ENCODE peak calls at places on chromosomes 16 and 17, in nine cellular contexts. N is psoas muscle; U is mammary epithelial cell; D is heart right ventricle; V is OCI-LY7; C is lower lobe of right lung; Q is thyroid gland; M is CD4-positive, alpha-beta T cell; G is cardiac muscle cell. S is an unnamed sample. For H3K9me3, the result is how much of the 10 kb centered on the place peaks cover.

GRCh38 chr17:48037036-48037881 is at the start of gene COPZ2:
- DNase-seq in N (peak), U (no peak), D (peak), V (no peak), C (peak), Q (peak), M (peak), G (peak), S (peak)

GRCh38 chr17:52536466-52536865 is 378.0 kb upstream of the CA10 start:
- DNase-seq in N (peak), U (no peak), D (no peak), V (no peak), C (no peak), Q (no peak), M (no peak), G (no peak), S (no peak)

GRCh38 chr16:3431779-3432219 is 11.5 kb downstream of the ZNF597 start:
- DNase-seq in N (peak), U (no peak), D (peak), V (no peak), C (peak), Q (peak), M (peak), G (no peak), S (peak)

GRCh38 chr17:5635949-5636348 is 51.6 kb upstream of the NLRP1 start:
- DNase-seq in N (no peak), U (no peak), D (no peak), V (no peak), C (no peak), Q (no peak), M (no peak), G (no peak), S (no peak)

GRCh38 chr16:11416228-11417001 is 71.2 kb downstream of the RMI2 start:
- DNase-seq in N (no peak), U (no peak), D (no peak), V (no peak), C (no peak), Q (no peak), M (no peak), G (no peak), S (no peak)

GRCh38 chr17:73420897-73421296 is 109.1 kb upstream of the CDC42EP4 start:
- DNase-seq in N (no peak), U (peak), D (no peak), V (peak), C (peak), Q (no peak), M (no peak), G (no peak), S (no peak)

GRCh38 chr17:5592382-5592781 is 8.1 kb upstream of the NLRP1 start:
- DNase-seq in N (no peak), U (peak), D (no peak), V (peak), C (no peak), Q (no peak), M (no peak), G (peak), S (no peak)

GRCh38 chr16:29107299-29107698 is 122.4 kb downstream of the LAT start:
- DNase-seq in N (no peak), U (no peak), D (no peak), V (no peak), C (no peak), Q (no peak), M (no peak), G (no peak), S (no peak)

GRCh38 chr16:81003610-81004460 is 2.9 kb downstream of the CMC2 start:
- DNase-seq in N (peak), U (peak), D (no peak), V (peak), C (no peak), Q (no peak), M (no peak), G (no peak), S (no peak)

GRCh38 chr16:48308535-48308934 is 61.2 kb upstream of the ABCC11 start:
- DNase-seq in N (no peak), U (no peak), D (no peak), V (no peak), C (no peak), Q (no peak), M (no peak), G (no peak), S (no peak)
- H3K9me3 ChIP-seq in N (under half), U (under half), D (under half), V (under half), C (under half), Q (under half), M (under half), G (under half), S (under half)

GRCh38 chr17:81833921-81834830 is 674 bp downstream of the PPP1R27 start:
- DNase-seq in N (peak), U (no peak), D (no peak), V (no peak), C (no peak), Q (peak), M (no peak), G (no peak), S (no peak)

GRCh38 chr17:81832608-81833159 is 407 bp downstream of the MCRIP1 start:
- DNase-seq in N (peak), U (peak), D (no peak), V (peak), C (peak), Q (peak), M (peak), G (no peak), S (no peak)

GRCh38 chr17:81831957-81832607 is 1.0 kb downstream of the MCRIP1 start:
- DNase-seq in N (peak), U (peak), D (no peak), V (peak), C (peak), Q (no peak), M (peak), G (no peak), S (peak)

GRCh38 chr17:81833160-81833920 is at the start of gene MCRIP1:
- DNase-seq in N (peak), U (peak), D (peak), V (peak), C (peak), Q (peak), M (peak), G (peak), S (peak)

DNA sequence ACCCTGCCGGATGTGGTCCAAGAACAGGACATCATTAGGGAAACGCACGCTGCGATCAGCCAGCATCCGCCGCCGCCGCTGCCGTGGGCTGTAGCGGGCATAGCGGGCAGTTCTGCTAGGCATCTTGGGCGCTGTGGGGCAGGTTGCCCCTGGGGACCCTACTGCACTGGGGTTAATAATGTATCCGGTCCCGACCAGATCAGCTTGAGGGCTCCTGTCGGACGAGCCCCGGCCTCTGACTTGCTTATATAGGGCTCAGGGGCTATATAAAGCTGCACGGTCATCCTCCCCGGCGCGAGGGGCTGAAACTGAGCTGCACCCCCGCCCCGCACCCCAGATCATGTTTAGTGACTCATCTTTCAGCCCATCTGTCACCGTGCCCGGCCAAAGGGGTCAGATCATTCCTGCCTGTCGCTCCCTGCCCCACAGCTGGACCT is at the start of gene PPP1R27:
- DNase-seq in N (peak), U (no peak), D (peak), V (no peak), C (no peak), Q (no peak), M (no peak), G (no peak), S (no peak)
- TF ChIP-seq CTCF in N (no peak), U (no peak), D (no peak), V (no peak), C (no peak), Q (no peak), M (no peak), G (no peak), S (no peak)

GRCh38 chr16:58332997-58333700 is 38.3 kb upstream of the PRSS54 start:
- DNase-seq in N (no peak), U (no peak), D (no peak), V (no peak), C (no peak), Q (no peak), M (no peak), G (peak), S (no peak)
- H3K9me3 ChIP-seq in N (under half), U (under half), D (under half), V (under half), C (under half), Q (under half), M (under half), G (under half), S (under half)

GRCh38 chr17:77803726-77804125 is 154.8 kb upstream of the TNRC6C start:
- DNase-seq in N (peak), U (no peak), D (no peak), V (no peak), C (no peak), Q (no peak), M (no peak), G (no peak), S (no peak)

GRCh38 chr17:77800832-77801231 is 157.7 kb upstream of the TNRC6C start:
- DNase-seq in N (no peak), U (no peak), D (no peak), V (no peak), C (peak), Q (no peak), M (no peak), G (no peak), S (no peak)

GRCh38 chr17:77802333-77802615 is 156.2 kb upstream of the TNRC6C start:
- DNase-seq in N (no peak), U (no peak), D (no peak), V (no peak), C (no peak), Q (no peak), M (no peak), G (no peak), S (no peak)

GRCh38 chr17:77801545-77802332 is 156.8 kb upstream of the TNRC6C start:
- DNase-seq in N (no peak), U (no peak), D (no peak), V (no peak), C (no peak), Q (no peak), M (no peak), G (no peak), S (no peak)

DNA sequence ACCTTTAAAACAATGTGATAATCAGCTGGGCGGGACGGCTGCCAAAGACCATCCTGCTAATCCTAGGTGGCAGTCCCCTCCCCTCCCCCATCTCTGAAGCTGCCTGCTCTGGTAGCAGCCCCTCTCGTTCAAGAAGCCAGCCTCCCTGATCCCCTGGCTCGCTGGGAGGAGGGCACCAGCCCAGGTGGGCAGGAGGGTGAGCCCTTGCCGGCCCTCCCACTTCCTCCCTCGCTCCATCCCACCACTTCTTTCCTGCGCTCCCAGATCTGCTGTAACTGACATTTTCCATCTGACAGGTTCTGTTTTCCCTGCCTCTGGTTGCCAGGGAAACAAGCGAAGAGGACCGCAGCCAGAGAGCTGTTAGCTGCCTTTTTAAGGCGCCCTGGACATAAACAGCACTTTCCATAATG is 155.7 kb upstream of the TNRC6C start:
- DNase-seq in N (peak), U (no peak), D (no peak), V (no peak), C (no peak), Q (peak), M (no peak), G (peak), S (no peak)
- TF ChIP-seq CTCF in N (no peak), U (no peak), D (no peak), V (no peak), C (no peak), Q (no peak), M (no peak), G (no peak), S (no peak)

DNA sequence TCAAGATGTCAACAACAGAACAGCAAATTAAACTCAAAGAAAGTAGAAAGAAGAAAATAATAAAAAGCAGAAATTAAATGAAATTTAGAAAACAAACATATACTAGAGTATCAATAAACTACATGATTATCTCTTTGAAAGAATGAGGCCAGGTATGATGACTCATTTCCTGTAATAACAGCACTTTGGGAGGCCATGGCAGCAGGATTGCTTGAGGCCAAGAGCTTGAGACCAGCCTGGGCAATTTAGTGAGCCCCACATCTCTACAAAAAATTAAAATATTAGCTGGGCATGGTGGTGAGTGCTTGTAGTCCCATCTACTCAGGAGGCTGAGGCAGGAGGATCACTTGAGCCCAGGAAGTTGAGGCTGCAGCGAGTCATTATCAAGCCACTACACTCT is 232.5 kb downstream of the RAB11FIP4 start:
- DNase-seq in N (no peak), U (peak), D (no peak), V (no peak), C (no peak), Q (no peak), M (no peak), G (no peak), S (no peak)
- H3K9me3 ChIP-seq in N (under half), U (under half), D (under half), V (under half), C (under half), Q (under half), M (under half), G (under half), S (under half)

GRCh38 chr17:39462644-39463375 is 1.5 kb downstream of the CDK12 start:
- DNase-seq in N (no peak), U (peak), D (no peak), V (peak), C (peak), Q (peak), M (no peak), G (peak), S (no peak)
- TF ChIP-seq CTCF in N (no peak), U (no peak), D (no peak), V (no peak), C (no peak), Q (no peak), M (no peak), G (no peak), S (no peak)

DNA sequence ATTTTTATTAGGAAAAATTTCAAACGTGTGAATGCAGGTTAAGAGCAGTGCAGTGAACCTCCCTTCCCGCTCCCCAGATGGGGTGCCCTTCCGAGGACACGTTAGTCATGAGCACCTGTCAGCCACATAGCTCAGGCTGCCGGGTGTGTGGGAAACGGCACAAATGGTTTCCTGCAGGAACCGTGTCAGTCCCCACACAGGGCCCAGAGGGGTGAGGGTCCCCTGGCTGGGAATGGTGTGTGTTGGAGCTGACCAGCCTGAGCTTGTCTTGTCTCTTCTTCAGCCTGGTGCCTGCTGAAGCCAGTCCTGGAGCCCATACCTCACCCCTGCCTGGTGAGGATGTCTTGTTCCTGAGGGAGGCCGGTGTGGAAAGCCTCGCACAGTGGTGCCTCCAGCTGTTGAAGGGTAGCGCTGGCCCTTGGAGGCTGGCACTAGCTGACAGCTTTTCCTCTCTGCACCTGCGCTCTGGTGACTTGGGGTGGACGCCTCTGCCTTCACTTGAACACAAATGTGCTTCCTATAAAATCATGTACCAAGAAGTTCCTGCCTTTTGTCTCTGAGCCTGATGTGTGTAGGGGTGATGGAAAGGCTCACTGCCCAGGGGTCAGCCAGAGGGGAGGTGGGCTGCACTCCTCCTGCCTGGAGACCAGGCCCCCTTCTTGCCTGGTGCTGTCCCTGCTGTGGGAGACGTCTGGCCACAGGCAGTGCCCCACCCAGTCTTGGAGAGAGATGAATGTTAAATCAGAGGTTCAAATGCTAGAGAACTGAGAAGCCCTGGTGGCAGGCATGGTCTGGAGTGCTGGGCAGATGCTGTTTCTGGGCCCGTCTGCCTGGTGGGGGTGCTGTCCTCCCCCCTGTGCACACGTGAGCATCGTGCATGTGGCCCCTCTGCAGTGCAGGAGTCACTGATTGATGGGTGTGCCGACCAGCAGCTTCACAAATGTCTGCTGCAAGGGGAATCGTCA is 102.6 kb upstream of the ZNF750 start:
- DNase-seq in N (peak), U (no peak), D (peak), V (no peak), C (peak), Q (no peak), M (no peak), G (no peak), S (no peak)
- H3K9me3 ChIP-seq in N (under half), U (under half), D (under half), V (under half), C (under half), Q (under half), M (under half), G (under half), S (under half)